ENCODE peak calls at places on chromosomes 5 and 9, in seven cellular contexts. One of them, this sample, is unnamed.

GRCh38 chr5:137344723-137345322 is 154.3 kb downstream of the SPOCK1 start:
- DNase-seq in CD8-positive, alpha-beta memory T cell: no peak
- DNase-seq in ecto neural progenitor cell: peak
- DNase-seq in RWPE1: peak
- DNase-seq in NCI-H2107: no peak
- DNase-seq in DMS153: peak
- DNase-seq in T-helper 1 cell: no peak
- DNase-seq in this sample: peak

GRCh38 chr9:2066312-2067273 is 51.4 kb downstream of the SMARCA2 start:
- DNase-seq in NCI-H2107: no peak
- DNase-seq in RWPE1: no peak
- DNase-seq in DMS153: no peak
- DNase-seq in ecto neural progenitor cell: no peak
- DNase-seq in T-helper 1 cell: no peak
- DNase-seq in CD8-positive, alpha-beta memory T cell: no peak
- DNase-seq in this sample: peak

GRCh38 chr9:35718726-35719511 is 13.1 kb downstream of the TLN1 start:
- DNase-seq in ecto neural progenitor cell: peak
- DNase-seq in CD8-positive, alpha-beta memory T cell: no peak
- DNase-seq in T-helper 1 cell: no peak
- DNase-seq in NCI-H2107: no peak
- DNase-seq in RWPE1: no peak
- DNase-seq in DMS153: no peak
- DNase-seq in this sample: no peak

GRCh38 chr9:1100945-1101344 is 50.8 kb downstream of the DMRT2 start:
- DNase-seq in RWPE1: no peak
- DNase-seq in NCI-H2107: no peak
- DNase-seq in DMS153: no peak
- DNase-seq in CD8-positive, alpha-beta memory T cell: no peak
- DNase-seq in ecto neural progenitor cell: no peak
- DNase-seq in T-helper 1 cell: no peak
- DNase-seq in this sample: no peak

GRCh38 chr9:71795097-71795807 is 26.9 kb upstream of the CEMIP2 start:
- DNase-seq in ecto neural progenitor cell: no peak
- DNase-seq in DMS153: no peak
- DNase-seq in RWPE1: no peak
- DNase-seq in NCI-H2107: no peak
- DNase-seq in CD8-positive, alpha-beta memory T cell: no peak
- DNase-seq in T-helper 1 cell: no peak
- DNase-seq in this sample: no peak

GRCh38 chr9:91844656-91845291 is 105.3 kb downstream of the ROR2 start:
- DNase-seq in DMS153: no peak
- DNase-seq in NCI-H2107: no peak
- DNase-seq in CD8-positive, alpha-beta memory T cell: no peak
- DNase-seq in RWPE1: no peak
- DNase-seq in T-helper 1 cell: no peak
- DNase-seq in ecto neural progenitor cell: no peak
- DNase-seq in this sample: no peak

GRCh38 chr5:179344301-179345178 is 721 bp downstream of the ADAMTS2 start:
- DNase-seq in RWPE1: no peak
- DNase-seq in T-helper 1 cell: no peak
- DNase-seq in NCI-H2107: no peak
- DNase-seq in ecto neural progenitor cell: peak
- DNase-seq in DMS153: no peak
- DNase-seq in CD8-positive, alpha-beta memory T cell: no peak
- DNase-seq in this sample: peak

GRCh38 chr5:97618721-97619120 is 435.7 kb upstream of the RIOK2 start:
- DNase-seq in NCI-H2107: no peak
- DNase-seq in ecto neural progenitor cell: no peak
- DNase-seq in CD8-positive, alpha-beta memory T cell: no peak
- DNase-seq in RWPE1: no peak
- DNase-seq in T-helper 1 cell: no peak
- DNase-seq in DMS153: no peak
- DNase-seq in this sample: no peak

GRCh38 chr5:84381501-84382362 is 2.9 kb downstream of the EDIL3 start:
- DNase-seq in RWPE1: no peak
- DNase-seq in NCI-H2107: no peak
- DNase-seq in CD8-positive, alpha-beta memory T cell: no peak
- DNase-seq in T-helper 1 cell: no peak
- DNase-seq in DMS153: no peak
- DNase-seq in ecto neural progenitor cell: no peak
- DNase-seq in this sample: peak